ENCODE peak calls at places on chromosomes 1 and 21, in ten cellular contexts. Z is fibroblast of mammary gland; E is upper lobe of right lung; T is GM23338; V is CD8-positive, alpha-beta T cell; G is WTC11; C is AG09319; J is fibroblast of the aortic adventitia; X is tibial nerve; L is left lung. W is an unnamed sample.

GRCh38 chr21:33025471-33026298 is at the start of gene OLIG2:
- DNase-seq in Z (no peak), E (no peak), T (peak; percentile 98), V (no peak), G (peak; percentile 95), C (no peak), J (no peak), X (no peak), L (peak; percentile 83), W (peak; percentile 97)

GRCh38 chr21:45458281-45459170 is 53.6 kb downstream of the COL18A1 start:
- DNase-seq in Z (no peak), E (no peak), T (no peak), V (no peak), G (no peak), C (no peak), J (no peak), X (no peak), L (peak; percentile 60), W (no peak)

GRCh38 chr1:94707321-94708298 is 112.5 kb upstream of the SLC44A3 start:
- DNase-seq in Z (peak; percentile 89), E (no peak), T (no peak), V (no peak), G (no peak), C (no peak), J (peak; percentile 89), X (no peak), L (no peak), W (no peak)

GRCh38 chr1:81340258-81340657 is 460.5 kb upstream of the ADGRL2 start:
- DNase-seq in Z (no peak), E (no peak), T (no peak), V (no peak), G (no peak), C (no peak), J (no peak), X (peak; percentile 8), L (no peak), W (no peak)

GRCh38 chr1:183230403-183230802 is 44.3 kb downstream of the LAMC2 start:
- DNase-seq in Z (peak; percentile 16), E (no peak), T (no peak), V (no peak), G (no peak), C (no peak), J (no peak), X (no peak), L (no peak), W (no peak)

GRCh38 chr21:44423941-44424607 is 31.2 kb upstream of the LRRC3 start:
- DNase-seq in Z (no peak), E (peak; percentile 55), T (no peak), V (no peak), G (peak; percentile 8), C (no peak), J (no peak), X (no peak), L (peak; percentile 66), W (no peak)

GRCh38 chr1:13948851-13949490 is 249.0 kb downstream of the PRDM2 start:
- DNase-seq in Z (peak; percentile 100), E (no peak), T (no peak), V (no peak), G (no peak), C (no peak), J (peak; percentile 17), X (peak; percentile 75), L (no peak), W (no peak)

GRCh38 chr1:23198373-23198772 is 18.9 kb downstream of the HTR1D start:
- DNase-seq in Z (peak; percentile 91), E (no peak), T (no peak), V (no peak), G (no peak), C (peak; percentile 84), J (peak; percentile 90), X (no peak), L (no peak), W (no peak)

GRCh38 chr1:231147896-231148295 is 14.0 kb upstream of the TRIM67 start:
- DNase-seq in Z (no peak), E (no peak), T (no peak), V (no peak), G (no peak), C (no peak), J (no peak), X (no peak), L (no peak), W (no peak)

GRCh38 chr1:213761845-213762407 is 225.8 kb upstream of the PROX1 start:
- DNase-seq in Z (no peak), E (no peak), T (peak; percentile 25), V (peak; percentile 18), G (peak; percentile 13), C (no peak), J (no peak), X (no peak), L (no peak), W (no peak)

GRCh38 chr1:2826316-2826715 is 24.8 kb upstream of the TTC34 start:
- DNase-seq in Z (no peak), E (no peak), T (no peak), V (no peak), G (no peak), C (no peak), J (no peak), X (no peak), L (peak; percentile 47), W (no peak)

GRCh38 chr21:38979271-38980196 is 173.8 kb downstream of the ETS2 start:
- DNase-seq in Z (peak; percentile 64), E (no peak), T (peak; percentile 83), V (no peak), G (peak; percentile 49), C (no peak), J (no peak), X (no peak), L (no peak), W (no peak)

GRCh38 chr1:164912290-164912689 is 353.3 kb downstream of the PBX1 start:
- DNase-seq in Z (no peak), E (no peak), T (no peak), V (no peak), G (no peak), C (no peak), J (no peak), X (no peak), L (no peak), W (no peak)

GRCh38 chr1:164914208-164914607 is 355.2 kb downstream of the PBX1 start:
- DNase-seq in Z (peak; percentile 60), E (no peak), T (no peak), V (no peak), G (no peak), C (peak; percentile 22), J (peak; percentile 82), X (no peak), L (no peak), W (no peak)
- TF ChIP-seq CTCF in Z (peak; percentile 44), E (peak; percentile 28), T (peak; percentile 56), V (no peak), G (no peak), C (peak; percentile 42), J (peak; percentile 52), X (no peak), L (peak; percentile 10), W (peak; percentile 33)

DNA sequence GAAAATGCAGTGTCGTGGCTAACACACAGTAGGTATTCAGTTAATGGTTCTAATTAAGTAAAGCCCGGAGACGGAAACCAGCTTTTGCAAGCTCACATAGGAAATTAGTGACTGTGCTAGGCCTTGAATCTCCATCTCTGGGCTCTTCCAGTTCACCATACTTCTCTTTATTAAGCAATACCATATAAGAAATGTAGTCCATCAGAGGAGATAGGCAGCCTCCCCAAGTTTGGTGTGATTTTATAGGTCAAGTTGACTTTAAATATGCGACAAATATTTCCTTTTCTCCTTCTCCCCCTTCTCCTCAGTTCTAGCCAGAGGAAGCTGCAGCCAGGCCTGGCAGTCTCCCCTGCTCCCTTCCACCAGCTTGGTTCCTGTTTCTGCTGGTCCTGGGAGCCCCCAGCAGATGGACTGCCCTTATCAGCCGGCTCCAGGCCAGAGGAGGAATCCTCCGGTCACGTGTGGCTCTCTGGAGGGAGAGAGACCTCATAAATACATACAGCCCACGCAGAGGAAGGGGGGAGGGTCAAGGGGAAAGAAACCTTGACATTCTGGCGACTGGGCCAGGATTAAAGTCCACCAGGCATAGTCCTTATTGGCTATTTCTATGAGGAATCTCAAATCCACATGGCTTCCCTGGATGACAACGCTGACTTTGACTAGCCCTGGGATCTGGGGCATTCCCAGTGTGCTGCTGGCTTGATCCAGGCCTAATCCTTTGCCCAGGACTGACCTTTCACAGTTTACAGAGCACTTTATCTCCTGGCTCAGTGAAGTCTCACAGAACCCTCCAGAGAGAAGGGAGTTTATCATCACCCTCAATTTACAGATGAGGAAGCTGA is 115.1 kb upstream of the JUN start:
- DNase-seq in Z (no peak), E (peak; percentile 69), T (no peak), V (no peak), G (no peak), C (no peak), J (no peak), X (no peak), L (peak; percentile 73), W (no peak)
- TF ChIP-seq CTCF in Z (no peak), E (no peak), T (no peak), V (no peak), G (no peak), C (no peak), J (no peak), X (no peak), L (no peak), W (no peak)

DNA sequence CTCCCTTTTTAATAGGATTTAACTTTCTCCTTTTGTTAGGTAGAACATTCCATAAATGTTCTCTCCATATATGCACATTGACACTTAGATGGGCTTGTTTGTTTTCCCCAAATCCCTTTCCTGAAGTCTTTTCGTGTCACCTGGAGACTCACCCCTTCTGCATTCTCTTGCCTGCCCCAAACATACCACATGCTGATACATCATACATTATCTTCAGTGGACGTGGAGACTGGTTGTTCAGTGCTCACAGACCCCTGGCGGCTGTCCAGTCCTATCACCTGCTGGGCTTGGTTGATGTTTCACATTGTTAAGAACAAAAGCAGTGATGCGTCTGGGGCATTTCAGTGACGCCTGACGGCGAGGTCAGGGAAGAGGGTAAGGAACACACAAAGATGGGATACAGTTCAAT is 22.2 kb downstream of the FMOD start:
- DNase-seq in Z (no peak), E (peak; percentile 67), T (peak; percentile 64), V (no peak), G (peak; percentile 21), C (no peak), J (no peak), X (no peak), L (no peak), W (no peak)
- TF ChIP-seq CTCF in Z (no peak), E (no peak), T (no peak), V (no peak), G (no peak), C (no peak), J (no peak), X (no peak), L (no peak), W (no peak)

DNA sequence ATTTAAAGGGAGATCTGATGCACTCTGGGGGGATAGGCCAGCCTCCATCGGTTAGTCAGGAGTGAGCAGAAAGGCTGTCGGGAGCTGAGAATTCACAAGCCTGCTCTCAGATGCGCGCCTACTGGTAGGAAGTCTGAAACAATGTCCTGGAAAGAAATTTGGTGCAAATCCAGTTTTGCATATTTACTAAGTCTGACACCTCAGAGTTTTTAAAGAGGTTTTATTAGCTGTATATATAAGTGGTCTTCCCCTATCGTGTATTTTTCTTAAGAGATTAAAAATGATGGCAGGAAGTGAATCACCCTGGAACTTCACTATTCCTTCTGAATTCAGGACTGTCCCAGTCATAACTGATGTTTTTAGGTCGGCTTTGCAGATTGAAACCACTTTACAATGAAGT is 99.8 kb upstream of the C1orf105 start:
- DNase-seq in Z (peak; percentile 59), E (no peak), T (no peak), V (no peak), G (no peak), C (no peak), J (peak; percentile 68), X (no peak), L (no peak), W (no peak)
- TF ChIP-seq CTCF in Z (no peak), E (no peak), T (no peak), V (no peak), G (no peak), C (no peak), J (peak; percentile 31), X (no peak), L (no peak), W (no peak)